ENCODE peak calls at places on chromosomes 5 and 9, in seven cellular contexts. D, S, L, B, W, N and E are unnamed samples.
A peak's percentile ranks its signal among the peaks of the same experiment; 100 is the strongest.

GRCh38 chr5:111075520-111075919 is 4.0 kb downstream of the TSLP start:
- DNase-seq in D (no peak), S (no peak), L (no peak), B (no peak), W (no peak), N (no peak), E (no peak)

GRCh38 chr9:122808141-122808540 is 8.2 kb downstream of the OR1K1 start:
- DNase-seq in D (no peak), S (no peak), L (no peak), B (no peak), W (no peak), N (no peak), E (no peak)

GRCh38 chr5:98791928-98792580 is 18.6 kb downstream of the RGMB start:
- DNase-seq in D (no peak), S (no peak), L (no peak), B (no peak), W (no peak), N (no peak), E (no peak)

GRCh38 chr5:15206133-15206532 is 293.8 kb upstream of the FBXL7 start:
- DNase-seq in D (no peak), S (no peak), L (no peak), B (no peak), W (no peak), N (no peak), E (no peak)

GRCh38 chr5:168585119-168585912 is 6.1 kb upstream of the PANK3 start:
- DNase-seq in D (no peak), S (no peak), L (no peak), B (no peak), W (no peak), N (no peak), E (no peak)

GRCh38 chr5:35651002-35651756 is 33.5 kb downstream of the SPEF2 start:
- DNase-seq in D (no peak), S (peak; percentile 24), L (peak; percentile 74), B (peak; percentile 14), W (peak; percentile 27), N (no peak), E (peak; percentile 57)

GRCh38 chr9:99445377-99445891 is 223.4 kb downstream of the SEC61B start:
- DNase-seq in D (no peak), S (no peak), L (no peak), B (no peak), W (no peak), N (no peak), E (no peak)

GRCh38 chr5:128163991-128164390 is 80.4 kb downstream of the SLC12A2 start:
- DNase-seq in D (no peak), S (no peak), L (no peak), B (no peak), W (no peak), N (no peak), E (peak; percentile 46)

DNA sequence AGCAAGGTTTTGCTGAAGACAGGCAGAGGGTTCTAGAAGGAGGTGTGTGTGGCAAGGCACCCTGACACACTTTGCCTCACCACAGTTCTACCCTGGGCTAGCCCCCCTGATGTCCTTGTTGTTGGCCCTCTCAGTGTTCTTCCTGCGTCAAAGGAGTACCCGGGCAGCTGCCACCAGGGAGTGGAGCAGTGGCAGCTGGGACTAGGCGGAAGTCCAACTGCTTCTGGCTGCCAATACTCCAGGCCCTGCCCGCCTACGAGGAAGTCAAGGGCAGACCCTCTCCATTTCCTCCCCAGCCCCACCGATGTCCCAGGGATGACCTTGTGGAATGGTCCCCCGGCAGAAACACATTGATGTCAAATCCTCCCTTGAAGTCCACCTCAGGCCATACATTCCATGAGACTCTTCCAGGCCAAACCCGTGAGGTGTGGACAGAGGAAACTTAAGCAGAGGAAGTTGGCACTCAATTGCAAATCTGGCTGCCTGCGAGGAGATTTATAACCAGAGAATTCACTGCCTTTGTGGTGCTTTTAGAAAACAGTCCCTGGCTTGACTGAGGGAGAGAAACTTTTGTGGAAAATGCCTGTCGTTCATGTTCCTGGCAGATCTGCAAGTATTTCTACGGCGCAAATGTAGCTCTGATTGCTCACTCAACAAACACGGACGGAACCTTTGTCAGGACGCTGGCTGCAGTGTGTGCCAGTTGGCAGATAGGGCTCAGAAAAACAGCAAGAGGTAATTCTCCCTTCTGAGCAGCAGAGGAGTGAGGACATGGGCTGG is 339.7 kb downstream of the RAB3C start:
- DNase-seq in D (peak; percentile 79), S (peak; percentile 72), L (no peak), B (peak; percentile 88), W (peak; percentile 85), N (no peak), E (peak; percentile 47)
- TF ChIP-seq POLR2AphosphoS5 in D (peak; percentile 24), S (peak; percentile 44), L (no peak), B (peak; percentile 80), W (peak; percentile 64), N (no peak), E (no peak)

DNA sequence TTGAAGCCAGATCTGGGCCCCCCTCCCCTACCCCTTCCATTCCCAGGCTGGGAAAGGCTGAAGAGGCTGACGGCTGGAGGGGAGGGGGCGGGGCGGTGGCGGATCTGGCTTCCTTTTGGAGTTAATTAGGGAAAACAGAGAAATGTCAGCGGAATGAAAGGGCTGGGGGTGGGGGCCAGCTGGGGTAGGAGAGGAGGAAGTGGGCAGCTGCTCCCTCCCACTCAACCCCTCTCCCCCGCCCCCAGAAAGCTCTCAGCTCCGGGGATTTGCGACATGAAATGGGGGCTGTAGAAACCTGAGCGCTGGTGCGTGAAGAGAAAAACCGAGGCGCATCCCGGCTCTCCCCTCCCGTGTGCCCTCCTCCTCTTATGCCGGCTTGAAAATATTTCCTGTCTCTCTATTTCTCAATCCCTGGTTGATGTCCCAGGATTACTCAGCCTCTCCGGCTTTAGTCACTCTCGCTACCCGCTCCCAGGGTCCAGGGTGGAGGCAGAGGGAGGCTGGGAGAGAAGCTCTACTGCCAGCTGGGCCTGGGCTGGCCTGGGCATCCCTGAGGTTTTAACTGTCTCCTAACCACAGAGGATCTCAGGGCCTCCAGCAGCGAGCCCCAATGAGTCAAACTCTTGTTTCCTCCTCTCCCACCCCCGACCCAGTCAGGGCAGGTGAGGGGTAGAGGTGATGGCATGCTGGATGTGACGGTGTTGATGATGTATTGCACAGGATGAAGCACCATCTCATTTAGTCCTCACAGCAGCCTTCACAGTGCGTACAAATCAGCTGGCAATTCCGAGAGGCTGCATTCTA is 20.1 kb downstream of the PCDHGC5 start:
- DNase-seq in D (peak; percentile 49), S (peak; percentile 41), L (peak; percentile 80), B (no peak), W (no peak), N (no peak), E (peak; percentile 73)
- TF ChIP-seq POLR2AphosphoS5 in D (peak; percentile 26), S (peak; percentile 68), L (no peak), B (no peak), W (peak; percentile 62), N (no peak), E (no peak)

DNA sequence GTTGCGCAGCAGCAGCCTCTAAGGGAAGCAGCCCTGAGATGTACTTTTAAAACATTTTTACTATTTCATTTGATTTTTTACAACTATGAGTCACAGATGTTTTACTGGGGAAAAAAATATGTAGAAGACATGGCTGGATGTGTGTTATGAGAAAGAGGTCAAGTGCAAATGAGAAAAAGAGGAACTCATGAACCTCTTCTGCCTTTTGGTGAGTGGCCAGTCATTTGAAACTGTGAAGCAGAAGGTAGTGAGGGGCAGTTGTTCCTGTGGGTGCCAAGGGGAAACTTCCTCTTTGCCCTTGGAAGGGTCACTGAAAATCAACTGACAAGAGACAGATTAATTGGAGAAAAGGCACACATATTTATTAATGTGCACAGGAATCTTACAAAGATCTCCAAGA is 31.3 kb upstream of the SYK start:
- DNase-seq in D (no peak), S (no peak), L (no peak), B (no peak), W (no peak), N (no peak), E (no peak)
- TF ChIP-seq POLR2AphosphoS5 in D (no peak), S (no peak), L (no peak), B (no peak), W (no peak), N (no peak), E (no peak)

GRCh38 chr5:177432905-177433657 is 6.6 kb downstream of the GRK6 start:
- DNase-seq in D (no peak), S (no peak), L (no peak), B (no peak), W (no peak), N (no peak), E (no peak)

GRCh38 chr5:177430972-177431316 is 4.5 kb downstream of the GRK6 start:
- DNase-seq in D (no peak), S (no peak), L (no peak), B (no peak), W (no peak), N (no peak), E (no peak)

GRCh38 chr5:177432143-177432904 is 5.8 kb downstream of the GRK6 start:
- DNase-seq in D (no peak), S (no peak), L (no peak), B (no peak), W (no peak), N (no peak), E (no peak)

GRCh38 chr5:177430146-177430951 is 3.9 kb downstream of the GRK6 start:
- DNase-seq in D (no peak), S (peak; percentile 66), L (no peak), B (peak; percentile 70), W (no peak), N (no peak), E (no peak)

GRCh38 chr5:177431317-177432142 is 5.1 kb downstream of the GRK6 start:
- DNase-seq in D (no peak), S (peak; percentile 82), L (no peak), B (no peak), W (peak; percentile 55), N (no peak), E (no peak)
- TF ChIP-seq POLR2AphosphoS5 in D (no peak), S (peak; percentile 65), L (no peak), B (no peak), W (no peak), N (no peak), E (no peak)